ENCODE peak calls at places on chromosomes 3 and 15, in five cellular contexts. O, D, K, C and J are unnamed samples.
A peak's percentile ranks its signal among the peaks of the same experiment; 100 is the strongest.

GRCh38 chr15:78047631-78048409 is 29.7 kb downstream of the TBC1D2B start:
- DNase-seq in O (peak; percentile 72), D (no peak), K (no peak), C (no peak), J (no peak)

GRCh38 chr3:66021731-66022131 is 17.0 kb downstream of the MAGI1 start:
- DNase-seq in O (peak; percentile 28), D (no peak), K (no peak), C (no peak), J (no peak)

GRCh38 chr3:53140575-53141467 is 10.6 kb upstream of the RFT1 start:
- DNase-seq in O (peak; percentile 44), D (no peak), K (no peak), C (no peak), J (no peak)

GRCh38 chr3:32420138-32420981 is 28.7 kb downstream of the CMTM7 start:
- DNase-seq in O (no peak), D (no peak), K (peak; percentile 54), C (no peak), J (no peak)

GRCh38 chr3:151940481-151940880 is 67.0 kb downstream of the SUCNR1 start:
- DNase-seq in O (no peak), D (no peak), K (no peak), C (no peak), J (no peak)

GRCh38 chr15:80418892-80419537 is 14.8 kb downstream of the ARNT2 start:
- DNase-seq in O (peak; percentile 62), D (no peak), K (peak; percentile 15), C (peak; percentile 26), J (no peak)

GRCh38 chr3:134838599-134838998 is 43.5 kb downstream of the EPHB1 start:
- DNase-seq in O (no peak), D (no peak), K (no peak), C (no peak), J (no peak)

GRCh38 chr15:101139986-101140696 is 111.7 kb downstream of the CHSY1 start:
- DNase-seq in O (no peak), D (no peak), K (peak; percentile 54), C (no peak), J (no peak)

GRCh38 chr3:141094851-141095545 is 43.9 kb downstream of the SPSB4 start:
- DNase-seq in O (peak; percentile 51), D (no peak), K (no peak), C (no peak), J (no peak)

GRCh38 chr3:123335007-123335670 is 113.8 kb downstream of the ADCY5 start:
- DNase-seq in O (no peak), D (no peak), K (no peak), C (no peak), J (no peak)

GRCh38 chr15:40941528-40942336 is 11.5 kb upstream of the CHAC1 start:
- DNase-seq in O (peak; percentile 68), D (peak; percentile 68), K (peak; percentile 88), C (peak; percentile 27), J (peak; percentile 73)

GRCh38 chr15:90004671-90005070 is 3.5 kb downstream of the ZNF710 start:
- DNase-seq in O (peak; percentile 95), D (no peak), K (no peak), C (peak; percentile 92), J (no peak)

GRCh38 chr3:58584690-58585004 is 7.5 kb upstream of the FAM107A start:
- DNase-seq in O (peak; percentile 39), D (no peak), K (no peak), C (no peak), J (no peak)

GRCh38 chr3:166190360-166190759 is 353.1 kb upstream of the BCHE start:
- DNase-seq in O (peak; percentile 22), D (no peak), K (no peak), C (peak; percentile 70), J (no peak)

GRCh38 chr3:177729939-177730700 is 532.8 kb upstream of the TBL1XR1 start:
- DNase-seq in O (no peak), D (no peak), K (no peak), C (no peak), J (no peak)

GRCh38 chr15:63369296-63369695 is 12.3 kb downstream of the CA12 start:
- DNase-seq in O (no peak), D (no peak), K (no peak), C (no peak), J (no peak)

GRCh38 chr3:40267940-40268707 is 41.4 kb upstream of the EIF1B start:
- DNase-seq in O (no peak), D (no peak), K (no peak), C (no peak), J (no peak)

GRCh38 chr3:141735789-141736465 is 2.2 kb upstream of the RNF7 start:
- DNase-seq in O (no peak), D (peak; percentile 24), K (no peak), C (no peak), J (no peak)

GRCh38 chr3:186467969-186468368 is 76.2 kb downstream of the CRYGS start:
- DNase-seq in O (no peak), D (no peak), K (no peak), C (no peak), J (no peak)

GRCh38 chr15:44058126-44058525 is 136.9 kb downstream of the FRMD5 start:
- DNase-seq in O (no peak), D (no peak), K (no peak), C (no peak), J (no peak)

GRCh38 chr3:182725372-182726251 is 67.7 kb upstream of the ATP11B start:
- DNase-seq in O (no peak), D (no peak), K (no peak), C (no peak), J (no peak)

GRCh38 chr3:158768361-158768787 is 33.5 kb upstream of the MFSD1 start:
- DNase-seq in O (peak; percentile 78), D (no peak), K (no peak), C (peak; percentile 49), J (no peak)

GRCh38 chr3:156630081-156630772 is 44.2 kb upstream of the TIPARP start:
- DNase-seq in O (no peak), D (no peak), K (no peak), C (no peak), J (no peak)

GRCh38 chr3:141465221-141465620 is 21.6 kb upstream of the RASA2 start:
- DNase-seq in O (peak; percentile 46), D (no peak), K (no peak), C (no peak), J (no peak)

GRCh38 chr3:17640466-17640865 is 102.0 kb downstream of the TBC1D5 start:
- DNase-seq in O (peak; percentile 33), D (no peak), K (no peak), C (no peak), J (no peak)

GRCh38 chr15:55224892-55225291 is 28.2 kb upstream of the RSL24D1 start:
- DNase-seq in O (no peak), D (no peak), K (no peak), C (no peak), J (peak; percentile 19)

GRCh38 chr15:59696332-59696731 is 7.2 kb upstream of the BNIP2 start:
- DNase-seq in O (no peak), D (no peak), K (no peak), C (no peak), J (no peak)

GRCh38 chr3:140568842-140569520 is 108.9 kb upstream of the TRIM42 start:
- DNase-seq in O (no peak), D (peak; percentile 11), K (no peak), C (no peak), J (no peak)

GRCh38 chr15:38996111-38996541 is 431.5 kb upstream of the RASGRP1 start:
- DNase-seq in O (peak; percentile 85), D (no peak), K (no peak), C (peak; percentile 55), J (no peak)